ENCODE peak calls at places on chromosomes 7 and 10, in ten cellular contexts. T is stomach; L is brain microvascular endothelial cell; I is CD4-positive, alpha-beta T cell; G is endothelial cell; S is BJ; O is AG09319; M is RWPE1; P is tibial artery; X is neural crest cell. D is an unnamed sample.

GRCh38 chr7:55469721-55470120 is 102.6 kb downstream of the VOPP1 start:
- DNase-seq in T (no peak), L (no peak), I (no peak), G (no peak), S (no peak), O (no peak), M (no peak), P (no peak), X (no peak), D (no peak)

GRCh38 chr7:44379366-44380178 is 54.2 kb upstream of the CAMK2B start:
- DNase-seq in T (no peak), L (no peak), I (no peak), G (no peak), S (no peak), O (no peak), M (no peak), P (no peak), X (no peak), D (no peak)

GRCh38 chr7:82443044-82443800 is at the start of gene CACNA2D1:
- DNase-seq in T (peak; percentile 27), L (no peak), I (no peak), G (peak; percentile 69), S (no peak), O (no peak), M (peak; percentile 3), P (no peak), X (peak; percentile 59), D (peak; percentile 55)

GRCh38 chr10:78181381-78182055 is 147.9 kb downstream of the RPS24 start:
- DNase-seq in T (no peak), L (no peak), I (no peak), G (no peak), S (no peak), O (no peak), M (peak; percentile 41), P (no peak), X (no peak), D (no peak)

GRCh38 chr10:11326919-11327318 is 284.5 kb downstream of the USP6NL start:
- DNase-seq in T (no peak), L (no peak), I (no peak), G (no peak), S (no peak), O (no peak), M (no peak), P (no peak), X (no peak), D (no peak)

GRCh38 chr10:49070701-49071100 is 44.6 kb downstream of the VSTM4 start:
- DNase-seq in T (no peak), L (no peak), I (no peak), G (no peak), S (no peak), O (no peak), M (no peak), P (no peak), X (no peak), D (no peak)

GRCh38 chr10:80996615-80997193 is 459.0 kb downstream of the SH2D4B start:
- DNase-seq in T (no peak), L (no peak), I (no peak), G (no peak), S (no peak), O (no peak), M (no peak), P (no peak), X (no peak), D (no peak)

GRCh38 chr10:126312167-126312566 is 76.1 kb downstream of the ADAM12 start:
- DNase-seq in T (no peak), L (no peak), I (no peak), G (no peak), S (no peak), O (no peak), M (no peak), P (no peak), X (no peak), D (no peak)

GRCh38 chr7:138750926-138751464 is 46.8 kb upstream of the TMEM213 start:
- DNase-seq in T (no peak), L (no peak), I (no peak), G (no peak), S (no peak), O (no peak), M (no peak), P (no peak), X (no peak), D (no peak)

GRCh38 chr10:49744924-49745605 is 17.1 kb downstream of the OGDHL start:
- DNase-seq in T (peak; percentile 20), L (no peak), I (no peak), G (no peak), S (no peak), O (no peak), M (no peak), P (no peak), X (no peak), D (no peak)

GRCh38 chr10:27779462-27779861 is 33.8 kb upstream of the MKX start:
- DNase-seq in T (no peak), L (no peak), I (no peak), G (no peak), S (peak; percentile 13), O (peak; percentile 31), M (no peak), P (no peak), X (no peak), D (no peak)

GRCh38 chr7:18212788-18213187 is 185.1 kb upstream of the PRPS1L1 start:
- DNase-seq in T (no peak), L (no peak), I (no peak), G (no peak), S (peak; percentile 26), O (peak; percentile 70), M (no peak), P (no peak), X (no peak), D (no peak)

DNA sequence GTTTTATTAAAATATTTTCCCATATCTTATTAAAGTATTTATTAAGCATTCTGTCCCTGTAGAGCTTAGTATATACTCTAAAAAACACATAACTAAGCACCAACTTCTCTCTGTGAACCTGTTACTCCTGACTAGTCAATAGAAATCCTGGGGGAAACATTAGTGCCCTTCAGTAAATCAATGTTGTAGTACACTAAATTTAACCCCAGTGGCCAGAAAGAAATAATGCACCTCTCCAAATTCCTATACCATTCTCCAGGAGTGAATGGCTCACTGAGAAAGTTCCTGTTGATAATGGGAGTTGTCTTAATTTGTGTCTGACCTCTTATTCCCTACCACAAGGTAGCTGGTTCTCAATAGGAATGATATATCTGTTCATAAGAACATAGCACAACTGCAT is 188.2 kb downstream of the SEMA3D start:
- DNase-seq in T (no peak), L (no peak), I (no peak), G (no peak), S (no peak), O (no peak), M (no peak), P (no peak), X (no peak), D (no peak)
- TF ChIP-seq CTCF in T (no peak), L (peak; percentile 24), I (no peak), G (no peak), S (no peak), O (no peak), M (no peak), P (no peak), X (peak; percentile 30), D (peak; percentile 33)

DNA sequence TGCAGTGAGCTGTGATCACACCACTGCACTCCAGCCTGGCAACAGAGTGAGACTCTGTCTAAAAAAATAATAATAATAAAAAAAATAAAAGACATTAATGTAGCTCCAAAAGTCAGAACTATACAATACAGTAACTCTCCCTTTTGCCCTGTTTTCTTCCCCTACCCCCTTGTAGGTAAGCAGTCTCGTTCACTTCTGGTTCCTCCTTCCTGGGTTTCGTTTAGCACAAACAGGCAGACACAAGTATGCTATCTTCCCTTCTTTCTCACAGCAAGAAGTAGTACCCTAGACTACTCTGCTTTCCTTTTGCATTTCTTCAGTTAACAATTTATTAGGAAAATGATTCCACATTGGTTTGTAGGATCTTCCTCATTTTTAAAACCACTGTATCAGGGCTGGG is 33.0 kb downstream of the PDSS1 start:
- DNase-seq in T (no peak), L (no peak), I (no peak), G (no peak), S (no peak), O (no peak), M (no peak), P (no peak), X (no peak), D (no peak)
- TF ChIP-seq CTCF in T (no peak), L (no peak), I (no peak), G (no peak), S (no peak), O (no peak), M (no peak), P (no peak), X (no peak), D (no peak)

GRCh38 chr10:116122664-116123063 is 150.3 kb downstream of the GFRA1 start:
- DNase-seq in T (no peak), L (no peak), I (no peak), G (no peak), S (no peak), O (no peak), M (no peak), P (no peak), X (no peak), D (no peak)

GRCh38 chr10:116124777-116125176 is 148.2 kb downstream of the GFRA1 start:
- DNase-seq in T (no peak), L (no peak), I (no peak), G (no peak), S (no peak), O (no peak), M (no peak), P (no peak), X (no peak), D (no peak)

GRCh38 chr10:116122126-116122525 is 150.9 kb downstream of the GFRA1 start:
- DNase-seq in T (no peak), L (no peak), I (no peak), G (no peak), S (no peak), O (no peak), M (no peak), P (no peak), X (no peak), D (no peak)

GRCh38 chr10:116118851-116119250 is 154.2 kb downstream of the GFRA1 start:
- DNase-seq in T (no peak), L (no peak), I (no peak), G (no peak), S (no peak), O (no peak), M (no peak), P (no peak), X (no peak), D (no peak)

GRCh38 chr10:116120688-116121087 is 152.3 kb downstream of the GFRA1 start:
- DNase-seq in T (no peak), L (no peak), I (no peak), G (peak; percentile 47), S (no peak), O (no peak), M (no peak), P (no peak), X (peak; percentile 22), D (no peak)
- TF ChIP-seq CTCF in T (no peak), L (peak; percentile 55), I (no peak), G (peak; percentile 77), S (peak; percentile 24), O (peak; percentile 2), M (no peak), P (no peak), X (peak; percentile 57), D (peak; percentile 56)

DNA sequence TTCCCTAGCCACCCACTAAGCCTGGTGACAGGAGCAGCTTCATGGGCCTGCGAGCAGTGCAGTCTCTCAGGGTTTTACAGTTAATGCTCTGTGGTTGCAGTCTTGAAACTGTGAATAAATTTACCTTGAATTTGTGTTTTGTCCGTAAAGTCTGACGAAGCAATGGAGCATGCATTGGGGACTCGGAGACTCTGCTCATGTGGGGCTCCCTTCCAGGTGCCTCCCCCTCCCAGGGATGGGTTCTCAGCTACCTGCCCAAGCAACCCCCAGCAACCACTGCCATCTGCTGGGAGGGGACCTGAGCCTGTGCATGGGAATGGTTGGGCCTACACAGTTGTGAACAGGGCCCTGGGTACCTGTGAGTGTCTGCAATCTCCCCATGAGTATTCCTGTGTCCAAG is 36.3 kb upstream of the IKZF1 start:
- DNase-seq in T (no peak), L (no peak), I (no peak), G (no peak), S (no peak), O (no peak), M (no peak), P (no peak), X (no peak), D (no peak)
- TF ChIP-seq CTCF in T (no peak), L (no peak), I (no peak), G (no peak), S (no peak), O (no peak), M (no peak), P (no peak), X (no peak), D (no peak)

D was measured in progenitor cell of endocrine pancreas.